ENCODE peak calls at places on chromosomes 7 and 10, in ten cellular contexts. P is hippocampal formation; T is ACHN; C is mesothelial cell of epicardium; E is GM23248; N is adrenal gland; X is RPMI7951; H is activated CD4-positive, alpha-beta T cell treated with anti-CD3 and anti-CD28 coated beads, Interleukin-2, amount 50 U/mL, for 24 hours; J is lung microvascular endothelial cell; L is activated CD8-positive, alpha-beta memory T cell treated with anti-CD3 and anti-CD28 coated beads for 48 hours. M is an unnamed sample.

GRCh38 chr7:155807805-155808550 is 4.3 kb downstream of the SHH start:
- DNase-seq in P (no peak), T (peak; percentile 63), C (no peak), E (no peak), N (no peak), X (no peak), H (no peak), J (peak; percentile 66), L (no peak), M (no peak)

GRCh38 chr10:84224411-84225028 is 824 bp downstream of the LRIT2 start:
- DNase-seq in P (no peak), T (peak; percentile 13), C (no peak), E (no peak), N (no peak), X (peak; percentile 2), H (no peak), J (peak; percentile 8), L (no peak), M (no peak)

GRCh38 chr7:111560773-111561658 is 1.3 kb downstream of the IMMP2L start:
- DNase-seq in P (no peak), T (peak; percentile 88), C (no peak), E (peak; percentile 33), N (no peak), X (peak; percentile 52), H (no peak), J (peak; percentile 1), L (no peak), M (no peak)

GRCh38 chr7:108413782-108414492 is 42.3 kb downstream of the NRCAM start:
- DNase-seq in P (no peak), T (peak; percentile 58), C (no peak), E (peak; percentile 68), N (no peak), X (no peak), H (no peak), J (no peak), L (no peak), M (no peak)

GRCh38 chr10:24468281-24468751 is 255.4 kb downstream of the ARHGAP21 start:
- DNase-seq in P (no peak), T (no peak), C (no peak), E (peak; percentile 38), N (peak; percentile 31), X (peak; percentile 68), H (no peak), J (no peak), L (no peak), M (no peak)

GRCh38 chr7:40833541-40834234 is 698.9 kb downstream of the SUGCT start:
- DNase-seq in P (no peak), T (peak; percentile 37), C (no peak), E (peak; percentile 62), N (no peak), X (peak; percentile 36), H (no peak), J (peak; percentile 6), L (no peak), M (no peak)

GRCh38 chr7:157250605-157251228 is 86.1 kb upstream of the DNAJB6 start:
- DNase-seq in P (no peak), T (peak; percentile 85), C (no peak), E (peak; percentile 79), N (no peak), X (peak; percentile 65), H (peak; percentile 45), J (peak; percentile 84), L (no peak), M (no peak)

GRCh38 chr7:131327049-131327625 is 539 bp upstream of the MKLN1 start:
- DNase-seq in P (peak; percentile 64), T (peak; percentile 75), C (no peak), E (peak; percentile 86), N (peak; percentile 34), X (peak; percentile 80), H (no peak), J (peak; percentile 41), L (no peak), M (no peak)

GRCh38 chr7:99505324-99505662 is 831 bp downstream of the ZKSCAN5 start:
- DNase-seq in P (no peak), T (no peak), C (no peak), E (peak; percentile 45), N (no peak), X (no peak), H (no peak), J (no peak), L (no peak), M (no peak)

GRCh38 chr7:1567082-1567771 is 2.6 kb downstream of the PSMG3 start:
- DNase-seq in P (no peak), T (peak; percentile 90), C (no peak), E (peak; percentile 94), N (no peak), X (peak; percentile 65), H (no peak), J (no peak), L (no peak), M (peak; percentile 33)

GRCh38 chr10:22017283-22018020 is 13.9 kb upstream of the DNAJC1 start:
- DNase-seq in P (no peak), T (no peak), C (no peak), E (no peak), N (no peak), X (no peak), H (no peak), J (no peak), L (no peak), M (no peak)

GRCh38 chr10:130652544-130652943 is 516.4 kb downstream of the GLRX3 start:
- DNase-seq in P (no peak), T (no peak), C (no peak), E (peak; percentile 5), N (no peak), X (no peak), H (no peak), J (no peak), L (no peak), M (no peak)

GRCh38 chr7:47400001-47400400 is 181.9 kb downstream of the TNS3 start:
- DNase-seq in P (no peak), T (no peak), C (no peak), E (no peak), N (no peak), X (no peak), H (no peak), J (no peak), L (no peak), M (no peak)

GRCh38 chr7:100694196-100694745 is at the start of gene GIGYF1:
- DNase-seq in P (peak; percentile 72), T (peak; percentile 80), C (peak; percentile 75), E (peak; percentile 84), N (peak; percentile 71), X (peak; percentile 63), H (peak; percentile 52), J (peak; percentile 80), L (no peak), M (peak; percentile 36)

GRCh38 chr7:28748934-28749584 is 209.1 kb downstream of the TRIL start:
- DNase-seq in P (no peak), T (peak; percentile 88), C (no peak), E (peak; percentile 67), N (no peak), X (peak; percentile 85), H (no peak), J (peak; percentile 26), L (no peak), M (no peak)

GRCh38 chr10:100654835-100655759 is 90.3 kb upstream of the PAX2 start:
- DNase-seq in P (no peak), T (no peak), C (no peak), E (peak; percentile 12), N (no peak), X (no peak), H (no peak), J (no peak), L (no peak), M (no peak)

GRCh38 chr10:51860257-51860656 is 160.9 kb upstream of the CSTF2T start:
- DNase-seq in P (no peak), T (no peak), C (no peak), E (peak; percentile 83), N (peak; percentile 25), X (peak; percentile 48), H (no peak), J (peak; percentile 52), L (no peak), M (no peak)

GRCh38 chr7:75885011-75885410 is 6.2 kb downstream of the RHBDD2 start:
- DNase-seq in P (no peak), T (no peak), C (no peak), E (no peak), N (no peak), X (no peak), H (no peak), J (no peak), L (no peak), M (no peak)

GRCh38 chr7:8070451-8071180 is 102.0 kb downstream of the GLCCI1 start:
- DNase-seq in P (no peak), T (no peak), C (no peak), E (no peak), N (no peak), X (no peak), H (no peak), J (no peak), L (no peak), M (no peak)

GRCh38 chr10:48552946-48553564 is 51.8 kb downstream of the ARHGAP22 start:
- DNase-seq in P (no peak), T (no peak), C (no peak), E (no peak), N (no peak), X (no peak), H (no peak), J (no peak), L (no peak), M (no peak)

GRCh38 chr7:80478683-80479082 is 33.2 kb downstream of the GNAT3 start:
- DNase-seq in P (no peak), T (peak; percentile 72), C (no peak), E (peak; percentile 83), N (no peak), X (peak; percentile 74), H (no peak), J (no peak), L (no peak), M (no peak)

GRCh38 chr10:96075977-96076376 is 32.6 kb downstream of the CCNJ start:
- DNase-seq in P (no peak), T (no peak), C (no peak), E (no peak), N (no peak), X (no peak), H (no peak), J (no peak), L (no peak), M (no peak)